ENCODE peak calls at places on chromosomes 4 and X, in nine cellular contexts. N is neural progenitor cell; B is HCT116; I is progenitor cell of endocrine pancreas; M is AG09309; Q is left ventricle myocardium inferior; X is DND-41; Z is CD4-positive, alpha-beta T cell; E is GM13976. R is an unnamed sample.

GRCh38 chrX:102712967-102713677 is 874 bp downstream of the GPRASP2 start:
- DNase-seq in N (peak), B (no peak), I (no peak), M (no peak), Q (peak), X (no peak), Z (no peak), E (peak), R (peak)

GRCh38 chr4:140286503-140286902 is 86.9 kb upstream of the SCOC start:
- DNase-seq in N (no peak), B (no peak), I (no peak), M (no peak), Q (no peak), X (no peak), Z (no peak), E (no peak), R (peak)

GRCh38 chrX:79080131-79080530 is 64.4 kb upstream of the GPR174 start:
- DNase-seq in N (no peak), B (no peak), I (no peak), M (no peak), Q (no peak), X (no peak), Z (no peak), E (no peak), R (no peak)

GRCh38 chr4:37797923-37798322 is 28.6 kb upstream of the PGM2 start:
- DNase-seq in N (no peak), B (no peak), I (no peak), M (no peak), Q (no peak), X (no peak), Z (no peak), E (no peak), R (no peak)

GRCh38 chr4:171746418-171746817 is 66.8 kb upstream of the GALNTL6 start:
- DNase-seq in N (no peak), B (no peak), I (no peak), M (no peak), Q (no peak), X (no peak), Z (no peak), E (no peak), R (no peak)

GRCh38 chr4:184514121-184514988 is 40.0 kb upstream of the IRF2 start:
- DNase-seq in N (peak), B (no peak), I (no peak), M (peak), Q (peak), X (no peak), Z (no peak), E (peak), R (peak)

GRCh38 chr4:37542749-37543148 is 143.4 kb downstream of the RELL1 start:
- DNase-seq in N (no peak), B (no peak), I (no peak), M (no peak), Q (no peak), X (no peak), Z (no peak), E (no peak), R (no peak)

GRCh38 chr4:137768881-137769280 is 236.6 kb upstream of the PCDH18 start:
- DNase-seq in N (no peak), B (no peak), I (no peak), M (no peak), Q (no peak), X (no peak), Z (no peak), E (no peak), R (no peak)

GRCh38 chr4:105277702-105278101 is 131.0 kb downstream of the TET2 start:
- DNase-seq in N (no peak), B (no peak), I (no peak), M (no peak), Q (no peak), X (no peak), Z (no peak), E (no peak), R (no peak)

GRCh38 chr4:98745372-98745771 is 87.0 kb upstream of the TSPAN5 start:
- DNase-seq in N (no peak), B (no peak), I (no peak), M (no peak), Q (no peak), X (no peak), Z (no peak), E (no peak), R (peak)

GRCh38 chr4:164012396-164013027 is 518.0 kb downstream of the TMA16 start:
- DNase-seq in N (peak), B (peak), I (peak), M (no peak), Q (no peak), X (peak), Z (peak), E (peak), R (no peak)

GRCh38 chrX:71098951-71099506 is 3.4 kb downstream of the FOXO4 start:
- DNase-seq in N (no peak), B (no peak), I (no peak), M (no peak), Q (no peak), X (no peak), Z (no peak), E (no peak), R (no peak)

GRCh38 chrX:107773906-107774435 is 1.6 kb downstream of the TSC22D3 start:
- DNase-seq in N (no peak), B (no peak), I (no peak), M (no peak), Q (no peak), X (no peak), Z (no peak), E (no peak), R (no peak)

GRCh38 chrX:107768051-107768450 is 7.5 kb downstream of the TSC22D3 start:
- DNase-seq in N (no peak), B (no peak), I (no peak), M (no peak), Q (no peak), X (no peak), Z (no peak), E (no peak), R (no peak)

GRCh38 chrX:107766470-107767140 is 9.0 kb downstream of the TSC22D3 start:
- DNase-seq in N (no peak), B (no peak), I (no peak), M (no peak), Q (peak), X (no peak), Z (no peak), E (no peak), R (peak)

GRCh38 chrX:107773206-107773605 is 2.4 kb downstream of the TSC22D3 start:
- DNase-seq in N (peak), B (no peak), I (no peak), M (no peak), Q (no peak), X (no peak), Z (no peak), E (no peak), R (peak)

GRCh38 chrX:107769581-107770317 is 5.8 kb downstream of the TSC22D3 start:
- DNase-seq in N (no peak), B (no peak), I (no peak), M (no peak), Q (no peak), X (no peak), Z (no peak), E (no peak), R (no peak)
- TF ChIP-seq CTCF in N (no peak), B (no peak), I (no peak), M (no peak), Q (no peak), X (no peak), Z (no peak), E (no peak), R (no peak)

GRCh38 chrX:132491191-132491590 is 2.4 kb upstream of the MBNL3 start:
- DNase-seq in N (no peak), B (no peak), I (no peak), M (no peak), Q (no peak), X (peak), Z (peak), E (no peak), R (peak)
- TF ChIP-seq CTCF in N (no peak), B (no peak), I (peak), M (no peak), Q (no peak), X (peak), Z (peak), E (no peak), R (no peak)

GRCh38 chrX:68536429-68536828 is 37.6 kb downstream of the YIPF6 start:
- DNase-seq in N (no peak), B (no peak), I (no peak), M (no peak), Q (no peak), X (no peak), Z (no peak), E (no peak), R (no peak)
- TF ChIP-seq CTCF in N (no peak), B (no peak), I (no peak), M (no peak), Q (no peak), X (no peak), Z (no peak), E (no peak), R (no peak)

DNA sequence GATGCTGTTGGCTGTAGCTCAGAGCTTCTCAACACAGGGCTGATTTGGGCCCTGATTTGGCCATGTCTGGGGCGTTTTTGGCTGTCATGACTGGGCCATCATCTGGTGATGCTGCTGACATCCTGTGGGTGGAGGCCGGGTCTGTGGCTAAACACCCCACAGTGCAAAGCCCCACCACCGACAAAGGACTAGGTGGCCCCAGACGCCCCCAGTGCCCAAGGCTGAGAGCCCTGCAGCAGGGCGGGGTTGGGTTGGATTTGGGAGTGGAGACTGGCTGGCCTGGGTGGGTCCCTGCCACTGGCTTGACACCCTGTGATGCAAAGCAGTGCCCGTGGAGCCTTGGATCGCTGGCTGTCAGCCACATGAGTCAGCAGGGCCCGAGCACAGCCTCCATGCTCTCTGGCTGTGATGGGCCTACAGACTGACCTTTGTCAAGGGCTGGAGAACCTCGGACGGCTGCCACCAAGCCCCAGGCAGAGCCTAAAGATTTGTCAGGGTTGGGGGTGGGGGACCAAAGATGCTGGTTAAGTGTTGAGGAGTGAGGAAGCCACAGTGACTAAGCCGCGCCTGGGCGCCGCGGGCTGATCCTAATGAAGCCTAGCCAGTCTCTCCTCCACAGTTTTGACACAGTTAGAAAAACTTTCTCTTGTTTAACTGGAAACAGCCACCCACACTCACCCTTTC is 28.3 kb downstream of the CYTL1 start:
- DNase-seq in N (no peak), B (peak), I (no peak), M (peak), Q (peak), X (no peak), Z (no peak), E (no peak), R (peak)
- TF ChIP-seq CTCF in N (no peak), B (no peak), I (no peak), M (no peak), Q (no peak), X (no peak), Z (no peak), E (no peak), R (no peak)

GRCh38 chr4:7187297-7187592 is 5.1 kb upstream of the SORCS2 start:
- DNase-seq in N (no peak), B (no peak), I (no peak), M (no peak), Q (no peak), X (no peak), Z (no peak), E (no peak), R (no peak)

GRCh38 chr4:7185487-7186030 is 6.8 kb upstream of the SORCS2 start:
- DNase-seq in N (no peak), B (no peak), I (no peak), M (no peak), Q (no peak), X (no peak), Z (no peak), E (no peak), R (no peak)

GRCh38 chr4:7186516-7187296 is 5.6 kb upstream of the SORCS2 start:
- DNase-seq in N (no peak), B (no peak), I (no peak), M (no peak), Q (no peak), X (no peak), Z (no peak), E (no peak), R (no peak)

GRCh38 chr4:7187691-7188090 is 4.6 kb upstream of the SORCS2 start:
- DNase-seq in N (no peak), B (no peak), I (no peak), M (no peak), Q (no peak), X (no peak), Z (no peak), E (no peak), R (no peak)

DNA sequence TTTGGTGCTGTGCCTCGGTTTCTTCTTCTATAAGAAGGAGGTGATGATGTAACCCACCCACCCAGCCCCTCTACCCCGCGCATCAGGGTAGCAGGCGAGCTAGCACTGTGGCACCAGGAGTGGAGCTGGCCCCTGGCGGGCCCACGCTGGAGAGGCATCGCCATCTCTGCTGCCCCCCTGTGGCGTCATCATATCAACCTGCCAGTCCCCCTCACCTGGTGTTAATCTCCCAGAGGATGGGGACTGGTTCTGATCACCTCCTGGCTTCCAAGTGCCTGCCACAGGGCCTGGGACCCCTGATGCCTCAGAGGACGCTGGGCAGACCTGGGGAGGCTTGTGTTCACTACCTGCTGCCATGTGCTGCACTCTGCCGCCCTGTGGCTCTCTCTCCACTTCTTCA is 6.3 kb upstream of the SORCS2 start:
- DNase-seq in N (peak), B (no peak), I (no peak), M (no peak), Q (no peak), X (peak), Z (no peak), E (peak), R (no peak)
- TF ChIP-seq CTCF in N (peak), B (peak), I (peak), M (peak), Q (peak), X (peak), Z (no peak), E (peak), R (no peak)

R was measured in adrenal gland.